ENCODE peak calls at places on chromosomes 3 and 15, in eight cellular contexts. Q is K562, U is HCT116, F is endothelial cell of umbilical vein, D is GM12878, K is H1, S is SK-N-MC, J is HepG2. W is an unnamed sample. For H3K36me3, the result is how much of the 10 kb centered on the place peaks cover.

GRCh38 chr3:103866113-103866512 is 1431.3 kb downstream of the ZPLD1 start:
- DNase-seq in D (no peak), S (no peak), J (no peak), U (no peak), F (no peak), K (no peak), Q (no peak), W (no peak)

GRCh38 chr3:15932348-15933300 is 134.8 kb upstream of the ANKRD28 start:
- DNase-seq in U (no peak), K (no peak), F (no peak), S (no peak), J (no peak), D (no peak), Q (no peak), W (no peak)

GRCh38 chr3:125115640-125116039 is 59.8 kb upstream of the HEG1 start:
- DNase-seq in K (no peak), J (peak), U (no peak), Q (no peak), S (no peak), F (no peak), D (no peak), W (no peak)

GRCh38 chr3:52229656-52230055 is 4.2 kb upstream of the TLR9 start:
- DNase-seq in S (no peak), Q (no peak), U (no peak), K (no peak), D (no peak), F (no peak), J (no peak), W (no peak)

GRCh38 chr15:73265536-73266153 is 103.1 kb downstream of the HCN4 start:
- DNase-seq in D (no peak), K (no peak), U (peak), Q (peak), S (peak), F (peak), J (peak), W (peak)

GRCh38 chr3:179100652-179101051 is 29.0 kb upstream of the ZMAT3 start:
- DNase-seq in Q (peak), S (no peak), J (no peak), U (no peak), K (no peak), D (no peak), F (no peak), W (no peak)

GRCh38 chr3:151282921-151283320 is 4.6 kb upstream of the P2RY14 start:
- DNase-seq in S (peak), J (peak), U (peak), F (peak), K (no peak), D (no peak), Q (peak), W (peak)

GRCh38 chr3:154161806-154162205 is 40.6 kb downstream of the ARHGEF26 start:
- DNase-seq in S (no peak), U (no peak), J (no peak), D (no peak), Q (no peak), F (no peak), K (no peak), W (no peak)

GRCh38 chr3:142218703-142219102 is 6.7 kb downstream of the GK5 start:
- DNase-seq in U (no peak), D (no peak), J (no peak), K (no peak), Q (no peak), F (no peak), S (no peak), W (no peak)

GRCh38 chr3:174440350-174440716 is 418.8 kb upstream of the NAALADL2 start:
- DNase-seq in J (no peak), Q (no peak), D (no peak), K (no peak), U (no peak), F (no peak), S (peak), W (peak)

GRCh38 chr3:181969925-181970324 is 258.2 kb downstream of the SOX2 start:
- DNase-seq in Q (no peak), J (no peak), S (no peak), U (no peak), D (no peak), K (no peak), F (no peak), W (no peak)

GRCh38 chr15:82709421-82710207 is at the start of gene AP3B2:
- DNase-seq in D (no peak), K (peak), S (no peak), Q (peak), U (no peak), F (peak), J (peak), W (peak)

GRCh38 chr3:69791919-69792399 is 52.7 kb downstream of the MITF start:
- DNase-seq in D (no peak), K (no peak), S (no peak), U (no peak), J (no peak), Q (peak), F (peak), W (peak)

GRCh38 chr3:147620906-147621305 is 211.7 kb downstream of the ZIC1 start:
- DNase-seq in J (no peak), F (no peak), Q (no peak), K (no peak), S (no peak), D (no peak), U (no peak), W (no peak)

GRCh38 chr3:126514161-126514560 is 3.4 kb downstream of the UROC1 start:
- DNase-seq in S (no peak), J (no peak), U (no peak), Q (no peak), K (no peak), F (no peak), D (no peak), W (no peak)

GRCh38 chr3:181782306-181782924 is 70.7 kb downstream of the SOX2 start:
- DNase-seq in U (no peak), D (no peak), Q (no peak), K (no peak), J (no peak), F (peak), S (no peak), W (peak)

GRCh38 chr15:57560976-57561711 is 30.6 kb upstream of the MYZAP start:
- DNase-seq in Q (peak), U (peak), D (peak), K (no peak), J (peak), S (no peak), F (peak), W (peak)

GRCh38 chr3:42190701-42191442 is 75.1 kb downstream of the CCK start:
- DNase-seq in K (no peak), U (peak), Q (peak), S (peak), F (peak), J (peak), D (no peak), W (peak)

GRCh38 chr3:7573330-7573729 is 712.4 kb downstream of the GRM7 start:
- DNase-seq in J (no peak), K (no peak), D (no peak), S (no peak), U (no peak), F (no peak), Q (no peak), W (no peak)

GRCh38 chr15:60612400-60613048 is 133.6 kb upstream of the ICE2 start:
- DNase-seq in F (no peak), J (no peak), U (no peak), S (no peak), D (no peak), K (no peak), Q (no peak), W (no peak)

GRCh38 chr15:72585659-72586058 is 68.8 kb upstream of the GOLGA6B start:
- DNase-seq in S (no peak), F (peak), D (no peak), J (peak), U (no peak), K (no peak), Q (no peak), W (peak)

GRCh38 chr15:75452968-75453702 is 1.6 kb upstream of the SIN3A start:
- DNase-seq in D (peak), K (no peak), F (peak), Q (no peak), J (peak), U (peak), S (no peak), W (peak)

GRCh38 chr15:75450307-75451201 is 936 bp downstream of the SIN3A start:
- DNase-seq in S (peak), K (peak), Q (peak), D (peak), J (peak), U (peak), F (peak), W (peak)

GRCh38 chr15:75451202-75451673 is 252 bp downstream of the SIN3A start:
- DNase-seq in J (no peak), F (no peak), S (no peak), U (no peak), K (no peak), D (no peak), Q (no peak), W (no peak)

GRCh38 chr15:75452364-75452967 is 976 bp upstream of the SIN3A start:
- DNase-seq in J (peak), F (peak), S (no peak), K (no peak), Q (peak), D (peak), U (peak), W (peak)

DNA sequence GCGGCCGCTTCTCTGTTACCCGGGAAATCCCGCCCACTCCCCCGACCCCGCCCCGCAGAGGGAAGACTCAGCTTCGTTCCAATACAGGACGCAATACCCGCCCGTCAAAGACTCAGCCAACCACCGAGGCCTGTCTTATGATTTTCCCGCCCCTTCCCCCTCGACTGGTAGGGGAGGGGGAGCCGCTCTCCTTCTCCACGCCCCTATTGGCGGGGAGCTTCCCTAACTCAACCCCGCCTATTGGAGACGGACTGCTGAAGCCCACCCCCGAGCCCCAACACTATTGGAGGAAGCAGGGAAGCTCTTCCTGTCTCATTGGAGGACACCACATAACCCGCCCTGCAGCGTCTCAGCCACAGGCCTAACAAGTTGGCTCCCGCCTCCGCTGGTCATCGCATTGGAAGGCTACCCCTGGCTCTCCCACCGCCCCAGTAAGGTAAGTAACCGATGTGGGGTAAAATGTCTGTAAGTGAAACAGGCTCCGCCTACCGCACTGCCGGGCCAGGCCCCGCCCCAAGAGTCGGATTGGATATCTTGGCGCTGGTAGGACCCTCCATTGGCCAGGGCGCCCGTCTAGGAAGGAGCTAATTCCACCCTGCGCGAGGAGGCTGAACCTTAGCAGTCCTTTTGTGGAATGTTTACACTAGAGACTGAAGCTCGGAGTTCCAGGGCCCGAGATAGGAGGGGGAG is at the start of gene SIN3A:
- DNase-seq in U (peak), Q (peak), S (peak), J (peak), D (peak), F (peak), K (peak), W (peak)
- TF ChIP-seq POLR2AphosphoS5 in U (peak), Q (no peak), S (no peak), J (no peak), D (no peak), F (peak), K (peak), W (no peak)

GRCh38 chr15:52784799-52785671 is 5.1 kb downstream of the ONECUT1 start:
- DNase-seq in Q (no peak), D (no peak), K (no peak), U (no peak), S (no peak), J (peak), F (no peak), W (peak)

GRCh38 chr15:52786436-52787122 is 3.6 kb downstream of the ONECUT1 start:
- DNase-seq in S (no peak), D (no peak), J (peak), Q (no peak), K (no peak), U (no peak), F (no peak), W (peak)

GRCh38 chr15:52787123-52787503 is 3.0 kb downstream of the ONECUT1 start:
- DNase-seq in D (no peak), Q (no peak), S (no peak), U (no peak), K (no peak), J (no peak), F (no peak), W (peak)

GRCh38 chr15:52783929-52784798 is 6.0 kb downstream of the ONECUT1 start:
- DNase-seq in Q (peak), S (no peak), F (peak), U (no peak), K (no peak), D (no peak), J (no peak), W (peak)

DNA sequence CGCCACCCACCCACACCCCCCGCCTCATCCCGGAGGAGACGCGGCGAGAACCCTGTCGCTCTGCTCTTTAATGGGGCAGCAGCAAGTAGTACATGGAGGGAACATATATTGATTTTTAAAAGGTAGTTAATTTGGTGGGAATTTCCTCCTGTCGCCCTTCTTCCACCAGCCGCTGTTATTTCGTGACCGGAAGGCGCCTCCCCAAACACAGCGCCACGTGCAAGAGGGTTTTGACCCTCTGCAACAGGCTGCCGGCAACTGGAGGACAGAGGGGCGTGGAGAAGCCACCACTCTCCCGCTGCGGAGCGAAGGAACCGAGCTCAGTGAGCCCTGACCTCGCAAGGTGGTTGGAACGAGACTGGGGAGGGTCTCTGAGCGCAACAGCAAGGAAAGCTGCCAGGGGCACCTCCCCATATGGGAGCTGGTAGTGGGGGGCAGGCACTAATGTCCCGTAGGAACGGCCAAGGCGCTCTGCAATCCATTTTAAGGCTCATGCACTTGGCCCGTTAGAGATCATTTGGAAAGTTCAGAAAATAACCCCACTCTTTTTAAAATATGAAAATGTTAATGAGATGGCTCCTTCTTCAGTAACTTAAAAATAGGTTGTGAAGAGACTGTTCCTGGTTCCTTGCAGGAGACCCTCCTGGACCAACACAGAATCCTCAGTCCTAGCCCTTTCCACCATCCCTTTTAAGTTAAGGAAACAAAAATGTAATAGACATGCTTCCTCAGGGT is 4.3 kb downstream of the ONECUT1 start:
- DNase-seq in K (no peak), Q (no peak), D (no peak), J (no peak), S (no peak), U (no peak), F (no peak), W (peak)
- TF ChIP-seq EZH2 in K (peak), Q (no peak), D (no peak), J (no peak), S (no peak), U (no peak), F (peak), W (peak)

DNA sequence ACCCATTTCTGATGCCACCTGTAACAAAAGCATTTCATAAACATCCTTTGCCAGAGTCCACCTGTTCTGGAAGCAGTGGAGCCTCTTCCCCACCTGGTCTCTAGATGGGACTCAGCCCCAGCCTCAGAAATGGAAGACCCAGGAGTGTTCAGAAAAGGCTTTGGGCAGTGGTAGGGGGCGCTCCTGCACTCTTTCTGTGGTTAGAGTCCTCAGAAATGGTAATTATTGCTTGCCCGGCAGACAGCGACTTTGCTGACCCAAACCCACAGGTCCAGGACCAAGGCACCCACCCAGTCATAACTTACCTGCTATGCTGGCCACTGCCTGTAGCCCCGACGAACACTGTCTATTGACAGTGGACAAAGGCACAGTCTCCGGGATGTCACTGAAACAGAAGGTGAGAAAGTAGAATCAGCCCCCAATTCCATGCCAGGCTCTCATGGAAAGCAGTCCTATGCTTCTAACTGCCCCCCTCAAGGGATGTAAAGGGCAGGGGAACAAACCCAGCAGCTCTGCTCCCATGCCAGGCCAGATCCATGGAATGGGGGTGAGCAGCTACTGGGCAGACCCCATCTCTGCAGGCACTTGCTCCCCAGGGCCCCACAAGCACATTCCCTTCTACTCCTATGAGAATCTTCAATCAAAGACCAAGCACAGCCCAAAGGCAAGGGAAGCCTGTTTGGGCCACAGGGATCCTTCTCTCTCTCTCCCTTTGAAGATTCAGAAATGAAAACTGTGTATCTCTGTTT is 5.1 kb downstream of the ACAA1 start:
- DNase-seq in K (no peak), Q (peak), U (no peak), F (peak), S (no peak), J (no peak), D (no peak), W (peak)
- H3K36me3 ChIP-seq in K (under half), Q (half or more), U (under half), F (under half), S (under half), J (under half), D (under half), W (under half)

GRCh38 chr15:26667222-26667988 is 105.5 kb downstream of the GABRB3 start:
- DNase-seq in J (no peak), S (no peak), F (no peak), K (no peak), Q (no peak), D (no peak), U (no peak), W (no peak)
- TF ChIP-seq POLR2AphosphoS5 in J (no peak), S (no peak), F (no peak), K (no peak), Q (no peak), D (no peak), U (no peak), W (no peak)

DNA sequence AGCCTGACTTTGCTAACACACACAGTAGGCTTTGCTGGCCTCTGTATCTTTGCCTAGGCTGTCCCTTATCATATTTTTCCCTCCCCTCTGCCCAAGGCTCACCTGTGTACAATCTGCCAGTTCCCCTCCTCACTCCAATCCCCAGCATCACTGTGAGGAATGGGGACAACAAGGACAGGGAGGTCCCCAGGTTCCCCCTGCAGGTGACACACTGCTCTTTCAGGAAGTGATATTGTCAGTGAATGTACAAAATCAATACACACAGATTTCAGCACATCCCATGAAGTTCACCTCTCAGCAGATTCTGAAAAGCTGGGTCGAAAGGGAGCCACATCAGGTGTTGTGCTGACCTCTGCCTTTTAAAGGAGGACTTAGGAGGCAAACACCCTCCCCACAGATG is 177.5 kb downstream of the RAB11A start:
- DNase-seq in K (no peak), Q (peak), D (no peak), J (peak), S (no peak), U (no peak), F (no peak), W (no peak)
- TF ChIP-seq EZH2 in K (no peak), Q (no peak), D (no peak), J (no peak), S (no peak), U (no peak), F (no peak), W (no peak)

GRCh38 chr3:191721390-191721801 is 260.4 kb downstream of the PYDC2 start:
- DNase-seq in K (no peak), F (peak), Q (no peak), J (peak), S (no peak), D (no peak), U (no peak), W (no peak)

GRCh38 chr3:191715585-191715984 is 254.6 kb downstream of the PYDC2 start:
- DNase-seq in S (no peak), J (no peak), U (no peak), K (no peak), D (no peak), F (no peak), Q (no peak), W (no peak)
- H3K36me3 ChIP-seq in S (under half), J (under half), U (under half), K (under half), D (under half), F (under half), Q (under half), W (under half)

DNA sequence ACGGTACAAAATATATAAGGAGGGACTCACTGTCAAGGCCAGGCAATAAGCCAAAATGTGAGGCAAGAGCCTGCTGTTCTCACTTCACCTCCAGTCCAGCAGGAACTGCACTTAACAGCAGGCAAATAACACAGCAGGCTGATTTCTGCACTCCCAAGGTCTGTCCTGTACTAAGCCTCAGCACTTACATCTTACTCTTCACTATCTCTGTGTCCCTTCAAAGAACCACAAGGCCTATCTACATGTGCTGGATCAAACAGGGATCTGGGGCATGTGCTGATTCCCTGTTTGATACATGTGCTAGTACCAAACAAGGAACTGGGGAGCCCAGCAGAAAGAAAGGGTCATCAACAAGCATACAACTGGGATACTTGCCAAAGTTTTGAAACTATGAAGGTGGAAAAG is 22.2 kb downstream of the UACA start:
- DNase-seq in K (no peak), Q (no peak), U (peak), D (no peak), J (peak), F (peak), S (no peak), W (no peak)
- TF ChIP-seq POLR2AphosphoS5 in K (no peak), Q (no peak), U (no peak), D (no peak), J (no peak), F (no peak), S (no peak), W (no peak)

DNA sequence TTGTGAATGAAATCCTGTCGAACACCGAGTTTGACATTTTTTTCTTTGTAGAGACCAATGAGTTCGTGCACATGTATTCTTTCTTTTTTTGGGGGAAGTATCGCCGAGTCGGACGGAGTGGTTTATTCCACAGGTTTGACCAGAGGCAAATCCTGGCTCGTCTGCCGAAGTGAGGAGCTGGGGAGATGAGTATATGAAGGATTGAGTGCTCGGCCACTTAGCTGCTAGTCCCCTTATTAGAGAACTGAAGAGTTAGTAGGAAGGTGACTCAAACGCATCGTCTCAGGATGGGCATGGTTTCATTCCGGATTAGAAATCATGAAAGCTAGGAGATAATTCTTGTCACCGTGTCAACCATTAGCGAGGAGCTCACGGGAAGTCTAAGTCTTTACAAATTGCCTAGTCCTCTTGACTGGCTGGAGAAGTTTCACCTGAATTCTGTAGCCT is 154.7 kb upstream of the GOLIM4 start:
- DNase-seq in F (no peak), U (no peak), S (no peak), D (no peak), K (no peak), J (no peak), Q (no peak), W (no peak)
- TF ChIP-seq EZH2 in F (no peak), U (no peak), S (no peak), D (no peak), K (no peak), J (no peak), Q (no peak), W (no peak)

W was measured in GM23338.